ENCODE peak calls at places on chromosome 15, in five cellular contexts. F is transverse colon; N is Panc1; V is CD8-positive, alpha-beta memory T cell; W is HAP-1. J is an unnamed sample.
A peak's percentile ranks its signal among the peaks of the same experiment; 100 is the strongest.

GRCh38 chr15:31358163-31358562 is 31.5 kb downstream of the KLF13 start:
- DNase-seq in F (no peak), N (no peak), V (no peak), W (no peak), J (no peak)

GRCh38 chr15:101092186-101092866 is 159.5 kb downstream of the CHSY1 start:
- DNase-seq in F (no peak), N (no peak), V (no peak), W (no peak), J (no peak)

GRCh38 chr15:58632789-58633188 is 116.7 kb downstream of the ADAM10 start:
- DNase-seq in F (no peak), N (no peak), V (no peak), W (no peak), J (no peak)

GRCh38 chr15:29518442-29518841 is 248.8 kb upstream of the NSMCE3 start:
- DNase-seq in F (no peak), N (no peak), V (no peak), W (no peak), J (no peak)

GRCh38 chr15:93987068-93987467 is 244.3 kb upstream of the MCTP2 start:
- DNase-seq in F (no peak), N (no peak), V (peak; percentile 55), W (no peak), J (no peak)

GRCh38 chr15:76340198-76340801 is 3.7 kb downstream of the ISL2 start:
- DNase-seq in F (peak; percentile 28), N (no peak), V (peak; percentile 25), W (no peak), J (no peak)

GRCh38 chr15:70726753-70727152 is 36.6 kb downstream of the UACA start:
- DNase-seq in F (no peak), N (no peak), V (no peak), W (peak; percentile 4), J (no peak)

GRCh38 chr15:32855942-32856341 is 138.1 kb downstream of the GREM1 start:
- DNase-seq in F (no peak), N (no peak), V (no peak), W (no peak), J (no peak)

GRCh38 chr15:92681141-92681622 is 25.6 kb upstream of the FAM174B start:
- DNase-seq in F (peak; percentile 20), N (no peak), V (no peak), W (no peak), J (no peak)

GRCh38 chr15:28913171-28913765 is 27.5 kb downstream of the APBA2 start:
- DNase-seq in F (no peak), N (no peak), V (no peak), W (no peak), J (no peak)

GRCh38 chr15:94747510-94747909 is 516.1 kb downstream of the MCTP2 start:
- DNase-seq in F (no peak), N (no peak), V (no peak), W (no peak), J (no peak)

GRCh38 chr15:58771621-58772235 is 626 bp downstream of the MINDY2 start:
- DNase-seq in F (peak; percentile 54), N (no peak), V (peak; percentile 8), W (peak; percentile 65), J (peak; percentile 78)

GRCh38 chr15:85744636-85745422 is 49.9 kb downstream of the KLHL25 start:
- DNase-seq in F (no peak), N (no peak), V (no peak), W (no peak), J (no peak)

GRCh38 chr15:85748729-85749128 is 46.0 kb downstream of the KLHL25 start:
- DNase-seq in F (no peak), N (no peak), V (no peak), W (no peak), J (no peak)

GRCh38 chr15:85745525-85745924 is 49.2 kb downstream of the KLHL25 start:
- DNase-seq in F (no peak), N (no peak), V (no peak), W (no peak), J (peak; percentile 55)

GRCh38 chr15:85748176-85748575 is 46.5 kb downstream of the KLHL25 start:
- DNase-seq in F (no peak), N (no peak), V (no peak), W (no peak), J (no peak)

GRCh38 chr15:85746641-85747040 is 48.1 kb downstream of the KLHL25 start:
- DNase-seq in F (no peak), N (no peak), V (no peak), W (no peak), J (no peak)
- H3K4me3 ChIP-seq in F (no peak overlapping the region), N (no peak overlapping the region), V (no peak overlapping the region), W (no peak overlapping the region), J (no peak overlapping the region)

GRCh38 chr15:90952901-90953677 is 1.6 kb upstream of the RCCD1 start:
- DNase-seq in F (no peak), N (no peak), V (no peak), W (no peak), J (no peak)

GRCh38 chr15:90953947-90954711 is 555 bp upstream of the RCCD1 start:
- DNase-seq in F (no peak), N (no peak), V (no peak), W (no peak), J (no peak)

GRCh38 chr15:90955911-90956310 is 1.2 kb downstream of the RCCD1 start:
- DNase-seq in F (peak; percentile 63), N (no peak), V (no peak), W (no peak), J (no peak)

GRCh38 chr15:90956551-90957104 is 1.9 kb downstream of the RCCD1 start:
- DNase-seq in F (peak; percentile 82), N (no peak), V (peak; percentile 36), W (no peak), J (peak; percentile 91)

GRCh38 chr15:90954712-90955671 is at the start of gene RCCD1:
- DNase-seq in F (peak; percentile 96), N (peak; percentile 84), V (peak; percentile 84), W (peak; percentile 94), J (peak; percentile 98)
- H3K4me3 ChIP-seq in F (peak within 1 kb of the TSS; percentile 67), N (peak within 1 kb of the TSS; percentile 81), V (peak within 1 kb of the TSS; percentile 64), W (peak within 1 kb of the TSS; percentile 56), J (peak within 1 kb of the TSS; percentile 89)

GRCh38 chr15:35071071-35071470 is 14.0 kb downstream of the NANOGP8 start:
- DNase-seq in F (no peak), N (no peak), V (no peak), W (no peak), J (no peak)
- H3K4me3 ChIP-seq in F (no peak overlapping the region), N (no peak overlapping the region), V (no peak overlapping the region), W (no peak overlapping the region), J (no peak overlapping the region)

GRCh38 chr15:85616549-85616948 is 178.2 kb downstream of the KLHL25 start:
- DNase-seq in F (no peak), N (no peak), V (no peak), W (peak; percentile 43), J (no peak)

GRCh38 chr15:85620321-85621044 is 174.2 kb downstream of the KLHL25 start:
- DNase-seq in F (no peak), N (no peak), V (peak; percentile 13), W (no peak), J (no peak)

GRCh38 chr15:85621096-85621495 is 173.6 kb downstream of the KLHL25 start:
- DNase-seq in F (no peak), N (no peak), V (no peak), W (no peak), J (no peak)

GRCh38 chr15:85615930-85616329 is 178.8 kb downstream of the KLHL25 start:
- DNase-seq in F (no peak), N (no peak), V (peak; percentile 32), W (peak; percentile 48), J (no peak)

GRCh38 chr15:85618956-85619491 is 175.7 kb downstream of the KLHL25 start:
- DNase-seq in F (peak; percentile 50), N (no peak), V (peak; percentile 61), W (peak; percentile 34), J (peak; percentile 73)
- H3K4me3 ChIP-seq in F (peak overlapping the region; percentile 49), N (no peak overlapping the region), V (peak overlapping the region; percentile 30), W (no peak overlapping the region), J (peak overlapping the region; percentile 67)

J was measured in psoas muscle.